ENCODE peak calls at places on chromosomes 6 and 20, in seven cellular contexts. S is suprapubic skin, D is A549, G is esophagus muscularis mucosa, O is sigmoid colon, M is transverse colon, R is tibial nerve. X is an unnamed sample.

GRCh38 chr6:140744648-140745320 is 1370.3 kb upstream of the CITED2 start:
- DNase-seq in S (no peak), G (no peak), O (no peak), R (no peak), M (no peak), D (no peak), X (no peak)

GRCh38 chr6:65170273-65170672 is 536.8 kb downstream of the EYS start:
- DNase-seq in D (no peak), S (no peak), R (no peak), M (no peak), O (no peak), G (no peak), X (no peak)

GRCh38 chr20:63532449-63532971 is 4.7 kb downstream of the PTK6 start:
- DNase-seq in M (no peak), O (no peak), D (no peak), R (no peak), G (no peak), S (peak; percentile 55), X (peak; percentile 18)

GRCh38 chr20:3239026-3239866 is at the start of gene SLC4A11:
- DNase-seq in M (peak; percentile 77), S (no peak), G (no peak), R (no peak), D (peak; percentile 83), O (no peak), X (peak; percentile 93)

GRCh38 chr6:20024979-20025378 is 187.3 kb downstream of the MBOAT1 start:
- DNase-seq in S (no peak), M (no peak), O (no peak), R (no peak), D (no peak), G (no peak), X (no peak)

GRCh38 chr6:338815-339262 is 46.6 kb downstream of the DUSP22 start:
- DNase-seq in G (no peak), S (no peak), O (no peak), M (no peak), D (no peak), R (no peak), X (no peak)

GRCh38 chr6:42710316-42710715 is 12.1 kb downstream of the PRPH2 start:
- DNase-seq in R (no peak), D (no peak), S (no peak), O (no peak), G (no peak), M (no peak), X (no peak)

GRCh38 chr6:7633361-7633760 is 43.4 kb downstream of the SNRNP48 start:
- DNase-seq in G (no peak), M (no peak), O (no peak), D (no peak), S (no peak), R (no peak), X (no peak)

GRCh38 chr20:47038581-47039560 is 144.2 kb downstream of the EYA2 start:
- DNase-seq in M (no peak), O (no peak), G (no peak), R (peak; percentile 22), S (no peak), D (no peak), X (peak; percentile 52)

GRCh38 chr20:56504373-56505005 is 20.1 kb upstream of the FAM209A start:
- DNase-seq in M (no peak), O (no peak), S (no peak), D (peak; percentile 38), G (no peak), R (no peak), X (no peak)

GRCh38 chr20:13009682-13010406 is 1.1 kb downstream of the SPTLC3 start:
- DNase-seq in S (no peak), D (no peak), O (peak; percentile 65), G (no peak), R (no peak), M (peak; percentile 30), X (peak; percentile 26)

GRCh38 chr6:17938885-17939284 is 48.5 kb downstream of the KIF13A start:
- DNase-seq in O (no peak), R (no peak), S (no peak), D (no peak), M (no peak), G (no peak), X (no peak)

GRCh38 chr6:9028086-9028485 is 592.7 kb upstream of the SLC35B3 start:
- DNase-seq in M (no peak), R (no peak), D (no peak), O (no peak), G (no peak), S (no peak), X (no peak)

GRCh38 chr6:52362443-52363221 is 681 bp downstream of the PAQR8 start:
- DNase-seq in S (peak; percentile 75), M (peak; percentile 47), R (peak; percentile 20), O (peak; percentile 65), G (no peak), D (peak; percentile 8), X (peak; percentile 85)

GRCh38 chr6:32105433-32105832 is 3.7 kb downstream of the TNXB start:
- DNase-seq in R (no peak), M (no peak), O (no peak), D (no peak), G (no peak), S (no peak), X (no peak)

GRCh38 chr6:5671162-5671561 is 335.6 kb downstream of the NRN1 start:
- DNase-seq in O (no peak), R (no peak), D (no peak), M (no peak), S (no peak), G (no peak), X (no peak)
- TF ChIP-seq POLR2A in O (no peak), R (no peak), D (no peak), M (no peak), S (no peak), G (no peak), X (no peak)

GRCh38 chr6:139014945-139015344 is 13.6 kb upstream of the ABRACL start:
- DNase-seq in R (no peak), O (no peak), M (no peak), D (no peak), S (no peak), G (no peak), X (no peak)

GRCh38 chr6:139020689-139021088 is 7.9 kb upstream of the ABRACL start:
- DNase-seq in S (no peak), G (no peak), D (no peak), O (no peak), M (peak; percentile 56), R (no peak), X (no peak)

GRCh38 chr6:139019722-139020121 is 8.8 kb upstream of the ABRACL start:
- DNase-seq in R (no peak), G (no peak), O (no peak), S (no peak), D (no peak), M (no peak), X (no peak)

GRCh38 chr6:139016337-139017213 is 12.0 kb upstream of the ABRACL start:
- DNase-seq in S (no peak), O (no peak), D (no peak), G (no peak), M (no peak), R (no peak), X (no peak)

GRCh38 chr6:139017227-139017626 is 11.3 kb upstream of the ABRACL start:
- DNase-seq in O (no peak), D (no peak), R (no peak), G (no peak), S (no peak), M (no peak), X (no peak)
- TF ChIP-seq EP300 in O (no peak), D (no peak), R (no peak), G (no peak), S (no peak), M (no peak), X (no peak)

DNA sequence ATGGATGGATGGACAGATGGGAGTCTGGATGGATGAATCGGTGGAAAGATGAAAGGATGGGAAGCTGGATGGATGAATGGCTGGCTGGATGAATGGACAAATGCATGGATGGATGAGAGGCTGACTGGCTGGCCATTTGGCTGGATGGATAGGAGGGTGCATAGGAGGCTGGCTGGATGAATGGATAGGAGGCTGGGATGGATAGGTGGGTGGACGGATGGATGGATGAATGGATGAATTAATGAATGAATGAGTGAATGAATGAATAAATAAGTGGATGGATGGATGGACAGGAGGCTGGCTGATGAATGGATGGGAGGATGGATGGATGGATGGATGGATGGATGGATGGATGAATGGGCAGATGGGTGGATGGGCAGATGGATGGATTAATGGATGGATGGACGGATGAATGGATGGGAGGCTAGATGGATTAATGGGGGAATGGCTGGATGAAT is 28.5 kb upstream of the NOL4L start:
- DNase-seq in M (no peak), R (no peak), G (no peak), O (no peak), S (no peak), D (no peak), X (no peak)
- TF ChIP-seq POLR2A in M (no peak), R (no peak), G (no peak), O (no peak), S (no peak), D (no peak), X (no peak)

DNA sequence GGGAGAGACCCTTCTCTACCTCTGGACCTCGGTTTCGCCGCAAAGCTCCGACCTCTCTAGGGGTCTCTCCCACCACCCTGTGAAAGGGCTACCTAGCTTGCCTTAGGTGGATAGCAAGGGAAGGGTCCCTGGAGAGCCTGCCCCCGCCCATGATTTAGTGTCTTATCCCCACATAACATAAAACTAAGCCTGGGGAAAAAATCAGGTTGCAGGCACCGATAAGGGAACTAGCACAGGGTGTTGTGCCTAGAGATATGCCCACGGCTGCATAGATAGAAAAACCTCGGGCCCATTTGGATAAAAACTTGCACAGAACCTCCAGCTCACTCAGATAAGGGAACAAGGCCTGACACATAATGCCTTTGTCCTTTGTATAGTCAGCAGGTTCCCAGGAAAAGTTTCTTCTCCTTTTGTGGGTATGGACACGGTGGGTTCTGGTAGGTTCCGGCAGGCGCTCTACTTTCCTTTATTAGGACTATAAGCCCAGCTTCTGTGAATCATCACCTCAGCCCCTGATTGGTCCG is 846 bp downstream of the ZSCAN31 start:
- DNase-seq in O (no peak), R (peak; percentile 85), S (no peak), G (no peak), M (no peak), D (no peak), X (no peak)
- TF ChIP-seq EP300 in O (no peak), R (no peak), S (no peak), G (no peak), M (no peak), D (no peak), X (no peak)

GRCh38 chr6:125906158-125906998 is 50.2 kb upstream of the HINT3 start:
- DNase-seq in G (no peak), M (peak; percentile 64), D (peak; percentile 25), R (no peak), S (no peak), O (no peak), X (peak; percentile 45)
- TF ChIP-seq POLR2A in G (no peak), M (no peak), D (no peak), R (no peak), S (no peak), O (no peak), X (no peak)